ENCODE peak calls at places on chromosome 3, in four cellular contexts. One of them, this sample, is unnamed.

GRCh38 chr3:182364323-182364722 is 429.0 kb upstream of the ATP11B start:
- DNase-seq in HCT116: peak; percentile 37
- DNase-seq in HepG2: no peak
- DNase-seq in K562: peak; percentile 52
- DNase-seq in this sample: peak; percentile 2

GRCh38 chr3:82715091-82715856 is 953.8 kb upstream of the GBE1 start:
- DNase-seq in HCT116: no peak
- DNase-seq in HepG2: no peak
- DNase-seq in K562: no peak
- DNase-seq in this sample: no peak

GRCh38 chr3:172561894-172562664 is 38.8 kb upstream of the TNFSF10 start:
- DNase-seq in HCT116: no peak
- DNase-seq in HepG2: no peak
- DNase-seq in K562: no peak
- DNase-seq in this sample: peak; percentile 75

GRCh38 chr3:177932750-177933660 is 603.2 kb upstream of the KCNMB2 start:
- DNase-seq in HCT116: no peak
- DNase-seq in HepG2: no peak
- DNase-seq in K562: no peak
- DNase-seq in this sample: no peak

GRCh38 chr3:110686691-110687090 is 384.9 kb upstream of the NECTIN3 start:
- DNase-seq in HCT116: no peak
- DNase-seq in HepG2: no peak
- DNase-seq in K562: no peak
- DNase-seq in this sample: no peak

GRCh38 chr3:126798521-126798920 is 94.5 kb downstream of the CHCHD6 start:
- DNase-seq in HCT116: no peak
- DNase-seq in HepG2: no peak
- DNase-seq in K562: no peak
- DNase-seq in this sample: no peak

GRCh38 chr3:129330413-129330812 is 51.7 kb downstream of the HMCES start:
- DNase-seq in HCT116: no peak
- DNase-seq in HepG2: no peak
- DNase-seq in K562: no peak
- DNase-seq in this sample: no peak

GRCh38 chr3:69770219-69770618 is 31.0 kb downstream of the MITF start:
- DNase-seq in HCT116: no peak
- DNase-seq in HepG2: no peak
- DNase-seq in K562: no peak
- DNase-seq in this sample: peak; percentile 88

GRCh38 chr3:123157209-123157597 is 44.5 kb upstream of the SEC22A start:
- DNase-seq in HCT116: no peak
- DNase-seq in HepG2: no peak
- DNase-seq in K562: no peak
- DNase-seq in this sample: no peak

GRCh38 chr3:144362126-144362525 is 390.5 kb downstream of the DIPK2A start:
- DNase-seq in HCT116: no peak
- DNase-seq in HepG2: no peak
- DNase-seq in K562: no peak
- DNase-seq in this sample: no peak
- TF ChIP-seq SIN3A in HCT116: no peak
- TF ChIP-seq SIN3A in HepG2: no peak
- TF ChIP-seq SIN3A in K562: no peak
- TF ChIP-seq SIN3A in this sample: no peak

DNA sequence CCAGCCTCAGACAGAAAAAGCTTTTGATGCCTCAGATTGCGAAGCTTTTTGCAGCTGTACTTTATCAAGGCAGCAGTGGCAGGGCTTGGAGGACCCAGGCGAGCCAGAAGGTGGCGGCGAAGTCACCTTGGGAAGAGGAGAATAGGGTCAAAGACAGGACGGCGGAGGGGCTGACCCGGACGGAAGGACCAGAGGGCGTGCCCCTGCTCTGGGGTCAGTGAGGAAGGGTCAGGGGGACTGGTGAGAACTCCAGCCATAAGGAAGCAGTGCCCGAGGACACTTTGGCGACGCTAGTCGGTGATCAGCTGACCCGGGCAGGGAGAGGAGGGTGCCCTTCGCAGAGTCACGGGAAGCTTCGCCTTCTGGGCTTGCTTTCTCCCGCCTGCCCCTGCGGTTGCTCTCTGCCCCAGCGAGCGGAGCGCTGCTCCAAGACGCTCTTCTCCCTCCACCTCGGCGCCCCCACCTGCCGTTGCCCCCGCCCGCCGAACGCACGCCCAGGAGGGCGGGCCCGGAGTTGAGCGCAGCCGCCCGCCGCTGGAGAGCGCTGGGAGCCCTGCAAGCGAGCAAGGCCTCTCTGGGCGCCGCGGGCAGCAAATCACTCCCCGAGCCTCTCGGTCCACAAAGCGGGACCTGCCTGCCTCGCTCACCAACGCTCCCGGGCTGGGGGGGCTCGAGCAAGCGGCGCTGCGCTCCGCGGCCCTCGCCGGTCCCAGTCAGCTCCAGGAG is 1.4 kb downstream of the CADPS start:
- DNase-seq in HCT116: no peak
- DNase-seq in HepG2: no peak
- DNase-seq in K562: peak; percentile 2
- DNase-seq in this sample: no peak
- TF ChIP-seq TCF7L2 in HCT116: no peak
- TF ChIP-seq TCF7L2 in HepG2: no peak
- TF ChIP-seq TCF7L2 in K562: no peak
- TF ChIP-seq TCF7L2 in this sample: no peak

DNA sequence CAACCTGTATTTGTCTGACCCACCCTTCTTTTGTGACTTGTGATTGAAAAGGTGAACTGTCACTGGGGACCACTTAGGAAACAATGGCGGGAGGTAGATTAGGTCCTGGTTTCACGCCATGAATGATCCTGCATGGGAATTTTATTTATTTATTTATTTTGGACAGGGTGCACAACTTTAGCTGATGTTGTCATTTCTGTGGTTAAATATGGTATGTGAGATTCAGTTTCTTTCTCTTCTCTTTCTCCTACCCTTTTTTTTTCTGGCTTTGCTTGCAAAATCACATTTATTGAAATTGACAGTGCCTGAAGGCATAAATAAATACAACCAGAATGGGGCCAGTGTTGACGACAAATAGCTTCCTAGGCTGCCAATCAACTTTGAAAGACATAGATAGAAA is 18.0 kb upstream of the HTR3E start:
- DNase-seq in HCT116: no peak
- DNase-seq in HepG2: no peak
- DNase-seq in K562: no peak
- DNase-seq in this sample: no peak
- TF ChIP-seq SIN3A in HCT116: no peak
- TF ChIP-seq SIN3A in HepG2: no peak
- TF ChIP-seq SIN3A in K562: no peak
- TF ChIP-seq SIN3A in this sample: no peak

DNA sequence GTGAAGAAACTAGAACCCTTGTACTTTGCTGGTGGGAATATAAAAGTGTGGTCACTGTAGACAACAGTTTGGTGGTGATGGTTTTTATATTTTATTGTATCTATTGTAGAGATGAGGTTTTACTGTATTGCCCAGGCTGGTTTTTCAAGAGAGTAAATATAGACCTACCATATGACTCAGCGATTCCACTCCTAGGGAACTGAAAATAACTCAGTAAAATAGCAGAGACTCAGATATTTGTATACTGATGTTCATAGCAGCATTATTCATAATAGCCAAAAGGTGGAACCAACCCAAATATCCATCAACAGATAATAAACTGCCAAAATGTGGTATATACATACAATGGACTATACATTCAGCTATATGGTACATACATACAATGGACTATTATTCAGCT is 68.8 kb upstream of the IL12A start:
- DNase-seq in HCT116: no peak
- DNase-seq in HepG2: no peak
- DNase-seq in K562: no peak
- DNase-seq in this sample: no peak
- TF ChIP-seq TCF7L2 in HCT116: no peak
- TF ChIP-seq TCF7L2 in HepG2: no peak
- TF ChIP-seq TCF7L2 in K562: no peak
- TF ChIP-seq TCF7L2 in this sample: no peak

GRCh38 chr3:114152519-114153151 is 26.2 kb downstream of the DRD3 start:
- DNase-seq in HCT116: peak; percentile 68
- DNase-seq in HepG2: peak; percentile 61
- DNase-seq in K562: peak; percentile 66
- DNase-seq in this sample: peak; percentile 39

GRCh38 chr3:114157321-114157720 is 21.5 kb downstream of the DRD3 start:
- DNase-seq in HCT116: no peak
- DNase-seq in HepG2: no peak
- DNase-seq in K562: no peak
- DNase-seq in this sample: no peak

GRCh38 chr3:114155370-114155821 is 23.5 kb downstream of the DRD3 start:
- DNase-seq in HCT116: peak; percentile 34
- DNase-seq in HepG2: peak; percentile 21
- DNase-seq in K562: peak; percentile 58
- DNase-seq in this sample: no peak

GRCh38 chr3:114151091-114151490 is 27.8 kb downstream of the DRD3 start:
- DNase-seq in HCT116: no peak
- DNase-seq in HepG2: no peak
- DNase-seq in K562: no peak
- DNase-seq in this sample: no peak

DNA sequence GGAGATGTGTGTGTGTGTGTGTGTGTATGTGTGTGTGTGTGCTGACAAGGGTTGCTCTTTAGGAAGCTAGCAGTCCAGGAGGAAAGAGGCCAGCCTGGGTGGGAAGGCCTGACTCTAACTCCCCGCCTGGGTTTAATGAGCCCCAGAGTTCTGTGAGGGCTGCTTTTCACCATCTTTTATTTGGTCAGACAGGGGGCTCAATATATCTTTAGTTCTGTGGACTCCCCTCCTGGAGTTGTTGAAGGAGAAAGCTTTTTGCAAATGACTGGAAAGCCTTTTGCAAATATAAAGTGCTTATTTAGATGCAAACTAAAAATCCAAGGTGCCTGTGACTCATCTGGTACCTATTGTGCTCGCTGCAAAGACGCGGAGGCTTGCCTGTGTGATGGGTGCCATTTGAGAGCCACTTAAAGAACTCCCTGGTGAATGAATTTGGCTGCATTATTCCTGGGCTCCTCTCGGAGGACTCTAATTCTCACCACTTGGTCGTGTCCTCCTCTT is 24.5 kb downstream of the DRD3 start:
- DNase-seq in HCT116: no peak
- DNase-seq in HepG2: no peak
- DNase-seq in K562: no peak
- DNase-seq in this sample: no peak
- TF ChIP-seq SIN3A in HCT116: no peak
- TF ChIP-seq SIN3A in HepG2: no peak
- TF ChIP-seq SIN3A in K562: no peak
- TF ChIP-seq SIN3A in this sample: no peak

DNA sequence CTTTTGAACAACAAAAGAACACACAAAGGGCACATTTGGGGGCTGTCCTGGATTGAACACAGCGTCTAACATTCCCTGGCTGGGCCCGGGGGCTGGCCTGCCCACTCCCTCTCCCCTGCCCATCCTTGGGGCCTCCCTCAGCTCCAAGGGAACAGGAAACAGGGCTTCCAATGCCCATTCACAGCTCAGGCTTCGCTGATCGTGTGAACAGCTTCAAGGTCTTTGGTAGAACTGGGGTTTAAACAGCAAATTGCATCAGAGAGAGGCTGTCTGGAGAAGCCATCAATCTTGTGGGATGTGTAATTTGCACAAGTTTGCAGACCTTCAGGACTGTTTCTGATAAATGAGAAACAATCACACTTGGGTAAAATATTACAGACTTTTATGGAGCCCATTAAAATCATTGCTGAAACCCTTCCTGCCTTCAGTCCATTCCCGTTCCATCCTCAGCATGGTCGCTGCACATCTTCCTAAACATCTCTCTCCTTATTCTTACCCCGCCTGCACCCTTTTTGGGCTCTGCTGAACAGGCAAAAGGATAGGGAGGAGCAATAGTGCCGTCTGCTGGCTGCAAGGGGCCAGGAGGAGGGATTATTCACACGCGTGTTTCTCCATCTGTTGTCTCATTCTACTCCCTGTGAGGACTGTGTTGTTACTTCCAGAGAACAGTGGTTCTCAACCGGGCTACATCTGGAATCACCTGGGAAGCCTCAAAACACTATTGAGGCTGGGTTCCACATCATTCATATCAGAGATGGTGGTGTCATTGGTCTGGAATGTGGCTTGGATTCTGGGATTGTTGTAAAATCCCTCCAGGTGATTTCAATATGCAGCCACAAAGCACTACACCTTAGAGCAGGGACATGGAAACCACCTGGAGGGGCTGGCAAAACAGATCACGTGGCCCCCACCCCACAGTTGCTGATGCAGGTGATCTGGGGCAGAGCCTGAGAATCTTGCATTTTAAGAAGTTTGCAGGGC is 116.3 kb downstream of the CLSTN2 start:
- DNase-seq in HCT116: peak; percentile 21
- DNase-seq in HepG2: peak; percentile 2
- DNase-seq in K562: peak; percentile 36
- DNase-seq in this sample: no peak
- TF ChIP-seq TCF7L2 in HCT116: no peak
- TF ChIP-seq TCF7L2 in HepG2: no peak
- TF ChIP-seq TCF7L2 in K562: no peak
- TF ChIP-seq TCF7L2 in this sample: no peak

GRCh38 chr3:197463279-197463678 is 92.5 kb downstream of the BDH1 start:
- DNase-seq in HCT116: no peak
- DNase-seq in HepG2: no peak
- DNase-seq in K562: no peak
- DNase-seq in this sample: no peak
- TF ChIP-seq SIN3A in HCT116: no peak
- TF ChIP-seq SIN3A in HepG2: no peak
- TF ChIP-seq SIN3A in K562: no peak
- TF ChIP-seq SIN3A in this sample: no peak

GRCh38 chr3:50616770-50617095 is 218 bp upstream of the MAPKAPK3 start:
- DNase-seq in HCT116: peak; percentile 84
- DNase-seq in HepG2: peak; percentile 83
- DNase-seq in K562: peak; percentile 92
- DNase-seq in this sample: no peak
- TF ChIP-seq TCF7L2 in HCT116: no peak
- TF ChIP-seq TCF7L2 in HepG2: no peak
- TF ChIP-seq TCF7L2 in K562: no peak
- TF ChIP-seq TCF7L2 in this sample: no peak

DNA sequence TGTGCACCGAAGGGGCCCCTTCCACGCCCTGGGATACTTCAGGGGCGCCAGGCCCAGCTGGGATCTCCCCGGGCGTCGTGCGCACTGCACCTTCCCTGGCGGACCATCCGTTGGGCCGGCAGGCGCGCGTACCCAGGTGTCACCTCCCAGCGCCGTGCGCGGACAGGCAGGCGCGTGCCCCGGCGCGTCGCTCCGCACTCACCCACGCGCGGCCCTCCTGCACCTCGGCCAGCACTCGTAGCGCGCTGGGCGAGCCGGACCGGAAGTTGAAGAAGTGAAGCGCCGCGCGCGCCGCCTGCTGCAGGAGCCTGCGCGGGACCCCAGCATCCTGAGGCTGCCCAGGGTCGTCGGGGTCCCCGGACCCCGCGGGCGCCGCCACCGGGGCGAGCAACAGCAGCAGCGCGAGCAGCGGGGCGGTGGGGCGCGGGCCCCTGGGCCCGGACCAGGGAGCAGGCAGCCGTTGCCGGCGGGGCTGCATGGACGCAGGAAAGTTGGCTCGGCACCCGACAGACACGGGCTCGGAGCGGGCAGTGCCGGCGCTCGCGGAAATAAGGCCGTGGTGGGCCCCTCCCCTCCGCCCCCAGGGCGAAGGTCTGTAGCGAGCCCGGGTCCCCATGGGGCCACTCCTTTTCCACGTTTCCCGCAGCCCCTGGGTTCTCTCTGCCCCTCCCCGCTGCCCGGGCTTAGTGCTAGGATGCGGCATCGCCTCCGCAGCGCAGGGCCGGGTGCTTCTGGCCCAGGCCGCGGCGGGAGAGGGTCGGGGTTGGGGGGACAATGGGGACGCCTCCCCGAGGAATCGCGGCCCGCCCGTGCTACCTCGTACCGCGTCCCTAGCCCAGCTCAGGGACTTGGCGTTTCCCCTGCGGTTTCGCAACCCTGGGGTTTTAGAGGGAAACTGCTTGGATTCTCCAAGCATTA is at the start of gene RARRES1:
- DNase-seq in HCT116: no peak
- DNase-seq in HepG2: no peak
- DNase-seq in K562: no peak
- DNase-seq in this sample: no peak
- TF ChIP-seq SIN3A in HCT116: no peak
- TF ChIP-seq SIN3A in HepG2: no peak
- TF ChIP-seq SIN3A in K562: no peak
- TF ChIP-seq SIN3A in this sample: no peak

This sample was measured in Panc1.